ENCODE peak calls at places on chromosomes 11 and 22, in ten cellular contexts. W, V, L, I, Z, T, R, C, O and U are unnamed samples.

GRCh38 chr22:37219534-37219933 is 7.3 kb upstream of the SSTR3 start:
- DNase-seq in O (no peak), W (no peak), R (no peak), Z (no peak), V (no peak), T (no peak), C (no peak), L (no peak), I (no peak), U (no peak)

GRCh38 chr11:121661796-121662508 is 209.2 kb upstream of the SORL1-AS1 start:
- DNase-seq in C (no peak), Z (no peak), W (peak), V (no peak), I (peak), R (peak), O (peak), L (no peak), T (peak), U (peak)

GRCh38 chr11:57480409-57481137 is 20.2 kb downstream of the RTN4RL2 start:
- DNase-seq in C (peak), W (peak), Z (peak), V (no peak), R (peak), L (peak), I (peak), O (peak), T (peak), U (peak)

GRCh38 chr11:128548655-128549255 is 38.6 kb downstream of the ETS1 start:
- DNase-seq in W (peak), I (peak), O (peak), V (no peak), T (peak), Z (peak), C (peak), R (peak), L (peak), U (peak)

GRCh38 chr11:95302211-95302610 is 71.2 kb upstream of the SESN3 start:
- DNase-seq in Z (no peak), V (no peak), R (no peak), L (no peak), T (no peak), I (no peak), O (no peak), W (no peak), C (no peak), U (no peak)

GRCh38 chr22:42353883-42354727 is 78.1 kb downstream of the NFAM1 start:
- DNase-seq in C (no peak), L (no peak), I (peak), V (no peak), O (no peak), W (no peak), R (no peak), T (no peak), Z (no peak), U (no peak)

GRCh38 chr11:107493117-107493516 is 35.5 kb upstream of the CWF19L2 start:
- DNase-seq in W (no peak), Z (no peak), V (peak), C (no peak), L (no peak), I (peak), R (no peak), T (peak), O (peak), U (peak)

GRCh38 chr22:37442537-37442936 is 15.3 kb upstream of the ELFN2 start:
- DNase-seq in V (no peak), C (no peak), R (peak), W (no peak), Z (no peak), T (peak), I (peak), L (no peak), O (peak), U (peak)

GRCh38 chr11:61572913-61573312 is 8.0 kb downstream of the SYT7 start:
- DNase-seq in C (no peak), T (no peak), R (no peak), V (no peak), I (no peak), W (no peak), L (no peak), O (no peak), Z (no peak), U (no peak)

GRCh38 chr11:86174101-86175046 is 70.2 kb upstream of the EED start:
- DNase-seq in W (peak), Z (peak), L (peak), R (peak), I (peak), V (peak), O (peak), T (peak), C (peak), U (peak)

GRCh38 chr11:102869354-102869753 is 5.4 kb downstream of the MMP12 start:
- DNase-seq in Z (no peak), L (no peak), R (no peak), I (no peak), O (no peak), C (no peak), W (no peak), V (no peak), T (peak), U (no peak)

GRCh38 chr11:79092791-79093313 is 348.0 kb downstream of the TENM4 start:
- DNase-seq in O (peak), V (peak), W (peak), T (peak), L (no peak), I (peak), R (peak), Z (no peak), C (no peak), U (peak)

GRCh38 chr11:132969892-132970291 is 562.4 kb downstream of the OPCML start:
- DNase-seq in V (no peak), R (no peak), I (no peak), L (no peak), W (no peak), T (no peak), Z (no peak), C (no peak), O (no peak), U (no peak)

GRCh38 chr11:103420593-103420992 is 311.4 kb downstream of the DYNC2H1 start:
- DNase-seq in V (no peak), R (peak), Z (no peak), O (peak), T (no peak), W (no peak), L (no peak), C (no peak), I (peak), U (peak)

GRCh38 chr22:27972732-27973698 is 54.0 kb upstream of the PITPNB start:
- DNase-seq in R (peak), C (no peak), V (no peak), T (peak), I (no peak), Z (no peak), L (no peak), O (peak), W (no peak), U (peak)

GRCh38 chr11:126190792-126191191 is 20.7 kb downstream of the RPUSD4 start:
- DNase-seq in T (no peak), L (no peak), C (no peak), V (no peak), Z (no peak), O (no peak), W (no peak), I (no peak), R (no peak), U (no peak)

GRCh38 chr11:123217897-123218296 is 22.8 kb upstream of the CLMP start:
- DNase-seq in I (no peak), R (peak), L (no peak), T (no peak), Z (no peak), O (no peak), V (peak), C (no peak), W (no peak), U (no peak)

GRCh38 chr11:62854825-62855570 is 15.6 kb upstream of the WDR74 start:
- DNase-seq in C (no peak), O (peak), I (peak), Z (no peak), V (no peak), T (no peak), W (no peak), R (no peak), L (no peak), U (peak)

GRCh38 chr11:126354631-126355323 is 709 bp upstream of the ST3GAL4 start:
- DNase-seq in C (no peak), Z (peak), T (no peak), V (no peak), W (no peak), O (no peak), R (no peak), I (no peak), L (no peak), U (no peak)

GRCh38 chr11:67264260-67264659 is 2.0 kb upstream of the GRK2 start:
- DNase-seq in I (no peak), V (no peak), O (no peak), R (no peak), T (no peak), C (no peak), W (no peak), L (no peak), Z (no peak), U (no peak)

GRCh38 chr22:24118689-24119384 is 62.5 kb upstream of the SUSD2 start:
- DNase-seq in R (no peak), O (no peak), Z (no peak), C (no peak), T (no peak), L (no peak), V (no peak), W (no peak), I (no peak), U (no peak)

GRCh38 chr22:30535182-30535581 is 11.4 kb downstream of the SEC14L6 start:
- DNase-seq in L (no peak), R (no peak), O (no peak), T (no peak), W (no peak), V (no peak), C (no peak), I (no peak), Z (no peak), U (no peak)

GRCh38 chr11:119318240-119319135 is 1.6 kb upstream of the MCAM start:
- DNase-seq in V (peak), W (no peak), Z (peak), I (peak), L (no peak), R (peak), T (peak), O (peak), C (peak), U (peak)

GRCh38 chr11:15848769-15849168 is 507.6 kb downstream of the SOX6 start:
- DNase-seq in L (no peak), V (no peak), W (no peak), C (no peak), T (no peak), Z (no peak), R (no peak), O (no peak), I (no peak), U (no peak)

GRCh38 chr22:29988719-29989118 is 91.5 kb upstream of the HORMAD2 start:
- DNase-seq in O (peak), I (peak), Z (no peak), T (no peak), R (peak), V (no peak), L (no peak), C (no peak), W (no peak), U (peak)

GRCh38 chr11:130118636-130119387 is 40.8 kb upstream of the ST14 start:
- DNase-seq in Z (no peak), O (no peak), V (no peak), L (no peak), R (no peak), C (peak), I (no peak), T (no peak), W (no peak), U (no peak)

GRCh38 chr11:119728226-119728626 is 774 bp downstream of the NECTIN1 start:
- DNase-seq in R (peak), V (no peak), O (peak), L (no peak), C (no peak), Z (no peak), I (no peak), T (peak), W (no peak), U (peak)

GRCh38 chr22:38413085-38414008 is 41.7 kb downstream of the KCNJ4 start:
- DNase-seq in R (no peak), O (no peak), L (peak), C (peak), Z (peak), W (no peak), V (no peak), I (no peak), T (no peak), U (no peak)

GRCh38 chr22:28935713-28936112 is 52.3 kb downstream of the ZNRF3 start:
- DNase-seq in T (no peak), C (no peak), O (no peak), R (no peak), Z (no peak), L (no peak), V (no peak), I (no peak), W (no peak), U (no peak)

GRCh38 chr11:60887531-60887930 is 18.9 kb downstream of the PRPF19 start:
- DNase-seq in R (peak), O (peak), W (peak), I (peak), T (peak), L (peak), C (peak), Z (peak), V (no peak), U (peak)

GRCh38 chr11:120160436-120160835 is 22.5 kb upstream of the TRIM29 start:
- DNase-seq in Z (no peak), R (no peak), W (no peak), V (no peak), C (no peak), L (no peak), T (peak), I (no peak), O (no peak), U (no peak)

GRCh38 chr11:18775492-18776292 is 15.9 kb downstream of the PTPN5 start:
- DNase-seq in R (peak), C (peak), O (peak), W (peak), I (peak), V (no peak), Z (peak), L (peak), T (peak), U (peak)

GRCh38 chr22:46714550-46714949 is 23.5 kb downstream of the CERK start:
- DNase-seq in T (no peak), Z (no peak), W (no peak), L (no peak), C (no peak), V (no peak), O (peak), R (peak), I (peak), U (peak)

GRCh38 chr11:108733479-108734116 is 68.7 kb downstream of the DDX10 start:
- DNase-seq in O (peak), I (peak), L (no peak), W (no peak), R (peak), Z (no peak), T (peak), V (peak), C (no peak), U (peak)

GRCh38 chr11:132683602-132684001 is 848.7 kb downstream of the OPCML start:
- DNase-seq in L (no peak), R (no peak), C (no peak), T (no peak), I (no peak), O (peak), Z (no peak), V (no peak), W (no peak), U (peak)

DNA sequence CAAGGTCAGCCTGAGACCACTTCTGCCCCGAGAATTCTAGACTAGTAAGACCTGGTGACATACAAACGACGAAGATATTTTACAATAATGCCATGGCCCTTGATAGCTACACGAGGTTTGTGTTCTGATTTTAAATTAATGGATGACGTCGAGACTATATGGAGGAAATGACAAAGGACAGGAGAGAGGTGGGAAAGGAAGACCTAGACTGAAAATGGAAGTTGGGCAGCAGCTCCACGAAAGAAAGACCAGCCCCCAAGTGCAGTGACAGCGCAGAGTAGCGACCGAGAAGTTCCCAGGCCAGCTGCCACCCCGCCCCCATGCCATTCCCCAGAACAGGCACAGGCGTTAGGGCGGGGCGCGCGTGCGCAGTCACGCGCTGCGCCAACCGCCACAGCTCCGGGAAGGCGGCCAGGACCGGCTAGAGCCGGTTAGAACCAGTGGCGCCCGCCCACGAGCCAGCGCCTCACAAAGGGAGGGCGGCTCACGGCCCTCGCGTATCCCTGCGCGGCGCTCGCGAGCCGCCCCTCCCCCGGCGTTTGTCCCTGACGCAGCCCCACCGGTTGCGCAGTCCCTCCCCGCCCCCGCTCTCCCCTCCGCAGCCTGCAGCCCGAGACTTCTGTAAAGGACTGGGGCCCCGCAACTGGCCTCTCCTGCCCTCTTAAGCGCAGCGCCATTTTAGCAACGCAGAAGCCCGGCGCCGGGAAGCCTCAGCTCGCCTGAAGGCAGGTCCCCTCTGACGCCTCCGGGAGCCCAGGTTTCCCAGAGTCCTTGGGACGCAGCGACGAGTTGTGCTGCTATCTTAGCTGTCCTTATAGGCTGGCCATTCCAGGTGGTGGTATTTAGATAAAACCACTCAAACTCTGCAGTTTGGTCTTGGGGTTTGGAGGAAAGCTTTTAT is 1.5 kb upstream of the MALAT1 start:
- DNase-seq in L (peak), V (no peak), T (peak), Z (peak), C (peak), I (peak), W (peak), O (peak), R (peak), U (peak)
- TF ChIP-seq CTCF in L (no peak), V (no peak), T (no peak), Z (no peak), C (no peak), I (no peak), W (peak), O (peak), R (no peak), U (peak)

DNA sequence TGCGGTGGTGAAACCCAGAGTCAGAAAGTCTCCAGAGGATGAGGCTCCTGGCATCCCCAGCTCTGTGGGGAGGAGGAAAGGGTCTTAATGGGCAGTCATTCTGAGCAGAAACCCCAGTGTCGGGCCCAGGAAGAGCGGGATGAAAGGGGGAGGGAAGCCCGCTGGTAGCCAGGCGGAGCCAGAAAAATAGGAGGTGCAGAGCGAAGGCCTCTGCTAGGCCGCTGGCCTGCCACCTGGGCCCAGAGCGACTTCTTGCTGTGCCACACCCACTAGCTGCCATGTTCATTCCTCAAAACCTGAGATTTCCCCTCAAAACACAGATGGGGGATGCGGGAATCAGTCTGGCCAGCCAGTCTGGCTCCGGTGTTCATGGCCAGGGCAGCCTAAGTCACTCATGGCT is 650 bp upstream of the POU2AF3 start:
- DNase-seq in Z (no peak), T (no peak), O (no peak), I (no peak), L (no peak), W (no peak), R (no peak), C (no peak), V (no peak), U (no peak)
- H3K4me3 ChIP-seq in Z (no peak), T (no peak), O (no peak), I (no peak), L (no peak), W (no peak), R (no peak), C (no peak), V (no peak), U (no peak)

GRCh38 chr22:34015642-34016041 is 95.4 kb upstream of the LARGE1 start:
- DNase-seq in Z (no peak), W (no peak), V (no peak), O (no peak), T (no peak), L (no peak), C (no peak), I (no peak), R (no peak), U (no peak)

GRCh38 chr22:34019190-34019845 is 99.0 kb upstream of the LARGE1 start:
- DNase-seq in I (no peak), C (no peak), L (no peak), O (no peak), Z (no peak), T (no peak), V (no peak), W (no peak), R (no peak), U (no peak)
- TF ChIP-seq CTCF in I (no peak), C (no peak), L (no peak), O (no peak), Z (no peak), T (no peak), V (no peak), W (no peak), R (no peak), U (no peak)

GRCh38 chr22:40385041-40385782 is 14.8 kb downstream of the SGSM3 start:
- DNase-seq in R (no peak), L (no peak), W (no peak), T (no peak), Z (no peak), V (no peak), I (no peak), C (no peak), O (no peak), U (no peak)
- H3K4me3 ChIP-seq in R (no peak), L (no peak), W (no peak), T (no peak), Z (no peak), V (no peak), I (no peak), C (no peak), O (no peak), U (no peak)